ENCODE peak calls at places on chromosomes 7 and 10, in four cellular contexts. J, X, O and Y are unnamed samples.

GRCh38 chr10:58577394-58577793 is 64.7 kb downstream of the BICC1 start:
- DNase-seq in X (no peak), J (no peak), O (no peak), Y (no peak)

GRCh38 chr7:84876036-84876821 is 310.6 kb downstream of the SEMA3D start:
- DNase-seq in J (no peak), O (no peak), X (no peak), Y (no peak)

GRCh38 chr7:73828107-73828803 is 2.5 kb upstream of the CLDN4 start:
- DNase-seq in J (peak), O (peak), X (peak), Y (peak)

GRCh38 chr10:121999301-121999700 is 10.3 kb downstream of the TACC2 start:
- DNase-seq in O (no peak), X (no peak), J (no peak), Y (no peak)

GRCh38 chr7:29194206-29194593 is 375 bp upstream of the CHN2 start:
- DNase-seq in O (no peak), J (no peak), X (no peak), Y (no peak)

GRCh38 chr7:95804090-95804489 is 31.7 kb downstream of the DYNC1I1 start:
- DNase-seq in J (no peak), O (no peak), X (no peak), Y (no peak)

GRCh38 chr10:99784025-99784730 is 1.7 kb downstream of the ABCC2 start:
- DNase-seq in X (peak), O (no peak), J (no peak), Y (no peak)

GRCh38 chr7:41122256-41122987 is 580.5 kb downstream of the INHBA start:
- DNase-seq in J (no peak), O (no peak), X (no peak), Y (no peak)

GRCh38 chr10:110455440-110455839 is 42.3 kb upstream of the DUSP5 start:
- DNase-seq in O (no peak), X (no peak), J (no peak), Y (no peak)

GRCh38 chr10:107492389-107492788 is 327.9 kb upstream of the SORCS1 start:
- DNase-seq in X (peak), O (no peak), J (no peak), Y (no peak)

GRCh38 chr10:107497024-107497423 is 332.5 kb upstream of the SORCS1 start:
- DNase-seq in J (no peak), X (no peak), O (no peak), Y (no peak)

GRCh38 chr10:107502263-107502979 is 337.9 kb upstream of the SORCS1 start:
- DNase-seq in J (no peak), O (no peak), X (no peak), Y (no peak)

GRCh38 chr10:107498983-107499382 is 334.5 kb upstream of the SORCS1 start:
- DNase-seq in J (no peak), X (no peak), O (no peak), Y (no peak)

GRCh38 chr10:107496594-107496993 is 332.1 kb upstream of the SORCS1 start:
- DNase-seq in J (no peak), O (no peak), X (no peak), Y (no peak)
- H3K27ac ChIP-seq in J (no peak), O (no peak), X (no peak), Y (no peak)

DNA sequence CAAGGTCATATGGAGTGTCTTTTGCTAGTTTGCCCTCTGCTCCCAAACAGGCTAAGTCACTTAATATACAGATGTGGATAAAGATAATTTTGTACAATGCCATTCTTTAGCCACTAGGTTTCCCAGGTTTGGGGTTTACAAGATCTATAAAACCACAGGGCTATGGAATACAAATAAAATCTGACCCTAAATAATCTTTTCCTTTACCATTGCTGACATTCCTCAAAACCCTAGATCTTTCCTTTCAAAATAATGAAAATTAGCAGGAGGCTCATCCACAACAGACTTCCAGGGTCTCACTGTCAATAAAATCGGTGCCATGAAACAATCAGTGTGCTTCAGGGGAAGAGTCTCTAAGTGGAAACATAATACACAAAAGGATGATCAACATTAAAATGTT is 148.4 kb downstream of the CPEB3 start:
- DNase-seq in O (no peak), J (no peak), X (no peak), Y (no peak)
- TF ChIP-seq CTCF in O (no peak), J (no peak), X (no peak), Y (peak)

DNA sequence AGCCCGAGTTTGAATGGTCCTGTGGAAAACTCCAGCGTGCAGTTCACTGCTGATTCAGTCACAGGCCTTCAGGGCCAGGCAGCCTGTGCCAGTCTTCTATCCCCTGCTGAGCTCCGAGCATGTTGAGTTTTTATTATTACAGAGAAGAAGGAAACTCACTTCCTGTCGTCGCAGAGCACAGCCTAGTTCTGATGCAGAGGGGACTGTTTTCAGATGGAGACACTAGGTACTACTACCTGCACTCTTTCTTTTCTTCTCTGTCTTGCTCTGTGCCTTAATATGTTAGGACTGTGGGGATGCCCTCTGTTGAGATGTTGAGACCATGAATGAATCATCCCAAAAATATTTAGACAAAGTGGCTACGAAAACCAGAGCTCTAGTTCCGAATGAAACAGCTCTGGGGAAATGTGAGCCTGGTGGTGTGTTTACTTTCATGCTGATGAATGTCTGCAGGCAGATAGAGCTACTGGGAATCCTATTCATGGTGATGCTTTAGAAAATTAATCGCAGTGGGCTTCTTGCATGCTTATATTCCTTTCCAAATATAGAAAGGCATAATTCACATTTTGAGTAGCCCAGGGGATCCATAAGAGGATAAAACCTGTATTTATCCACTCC is 29.6 kb downstream of the CASP7 start:
- DNase-seq in X (no peak), O (no peak), J (no peak), Y (no peak)
- TF ChIP-seq TCF7L2 in X (no peak), O (no peak), J (no peak), Y (no peak)

DNA sequence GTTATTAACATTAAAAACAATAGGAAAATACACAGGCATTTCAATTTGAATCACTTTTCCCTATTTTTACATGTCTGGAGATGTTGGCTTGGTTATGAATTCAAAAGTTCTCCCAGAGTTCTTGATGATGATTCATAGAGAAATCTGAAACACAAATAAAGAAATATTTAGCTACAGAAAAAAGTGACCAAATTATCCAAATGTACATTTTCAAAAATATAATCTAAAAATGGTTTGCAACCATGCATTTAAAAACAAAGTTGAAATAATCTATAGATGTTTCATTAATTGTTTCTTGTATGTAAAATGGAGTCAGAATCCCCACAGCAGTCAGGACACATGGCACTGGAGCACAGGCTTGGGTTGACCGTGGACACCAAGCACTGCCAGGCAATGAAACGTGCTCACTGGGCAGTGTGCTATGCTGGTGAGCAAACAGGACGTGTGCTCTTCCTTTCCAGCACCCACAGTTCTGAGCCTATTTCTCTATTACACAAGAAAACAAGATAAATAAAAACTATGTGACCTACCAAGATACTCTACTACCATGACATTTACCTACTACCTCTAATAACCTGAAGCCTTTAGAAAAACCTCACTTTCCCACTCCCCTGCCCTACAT is 44.1 kb upstream of the PTPRN2 start:
- DNase-seq in X (no peak), J (no peak), O (no peak), Y (no peak)
- H3K27ac ChIP-seq in X (no peak), J (no peak), O (no peak), Y (no peak)

GRCh38 chr7:112571852-112572607 is 91.2 kb downstream of the LSMEM1 start:
- DNase-seq in J (no peak), O (peak), X (peak), Y (no peak)
- TF ChIP-seq CTCF in J (peak), O (peak), X (peak), Y (peak)

DNA sequence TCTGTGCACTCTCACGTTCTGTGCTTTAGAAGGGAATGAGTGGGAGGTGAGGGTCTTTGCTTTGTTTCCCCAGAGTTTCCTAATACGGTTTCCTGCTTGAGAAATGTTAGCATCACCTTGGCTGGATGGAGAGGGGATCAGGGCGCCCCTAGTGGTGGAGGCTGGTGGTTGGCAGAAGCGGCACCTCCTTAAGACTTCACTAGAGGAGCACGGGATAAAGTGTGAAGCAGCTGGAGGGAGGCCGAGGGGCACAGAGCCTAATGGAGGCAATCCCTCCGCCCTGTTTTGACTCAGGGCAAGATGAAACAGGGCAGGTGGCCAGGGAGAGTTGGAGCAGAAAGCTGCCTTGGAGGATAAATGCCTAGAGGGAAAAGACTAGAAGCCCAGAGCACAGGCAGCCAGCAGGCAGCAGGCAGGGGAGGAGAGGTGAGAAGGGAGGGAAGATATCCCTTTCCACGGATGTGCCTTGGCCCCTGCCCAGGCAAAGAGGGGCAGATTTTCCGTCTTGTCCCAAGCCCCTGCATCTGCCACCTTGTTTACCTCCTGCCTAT is 56.0 kb upstream of the BTRC start:
- DNase-seq in O (peak), X (no peak), J (peak), Y (peak)
- TF ChIP-seq TCF7L2 in O (peak), X (no peak), J (no peak), Y (peak)